ENCODE peak calls at places on chromosomes 16 and 17, in six cellular contexts. B is cardiac muscle cell, U is stomach, V is A549, D is neural progenitor cell, G is Panc1. T is an unnamed sample.

GRCh38 chr17:82059272-82060000 is 6.2 kb downstream of the DUS1L start:
- DNase-seq in B (no peak), U (no peak), V (no peak), D (no peak), G (no peak), T (no peak)

GRCh38 chr17:74569392-74570003 is 2.2 kb upstream of the CD300H start:
- DNase-seq in B (no peak), U (peak), V (peak), D (no peak), G (peak), T (peak)

GRCh38 chr17:56754523-56755208 is 79.1 kb downstream of the C17orf67 start:
- DNase-seq in B (peak), U (no peak), V (peak), D (peak), G (no peak), T (peak)

GRCh38 chr17:62091804-62092203 is 26.7 kb upstream of the MED13 start:
- DNase-seq in B (no peak), U (no peak), V (no peak), D (no peak), G (no peak), T (no peak)

GRCh38 chr17:35520043-35520442 is 17.4 kb downstream of the SLFN12L start:
- DNase-seq in B (no peak), U (no peak), V (no peak), D (no peak), G (no peak), T (no peak)

GRCh38 chr16:67883872-67884261 is 818 bp upstream of the NRN1L start:
- DNase-seq in B (peak), U (peak), V (peak), D (peak), G (no peak), T (peak)

GRCh38 chr17:41863074-41863843 is 2.0 kb downstream of the KLHL11 start:
- DNase-seq in B (no peak), U (no peak), V (no peak), D (peak), G (no peak), T (no peak)

GRCh38 chr16:57740423-57741071 is 5.0 kb downstream of the KATNB1 start:
- DNase-seq in B (no peak), U (no peak), V (no peak), D (no peak), G (no peak), T (no peak)

GRCh38 chr16:85019659-85020245 is 7.8 kb upstream of the KIAA0513 start:
- DNase-seq in B (no peak), U (peak), V (no peak), D (no peak), G (no peak), T (no peak)

GRCh38 chr16:4690946-4691665 is 2.3 kb upstream of the NUDT16L1 start:
- DNase-seq in B (no peak), U (no peak), V (no peak), D (no peak), G (no peak), T (no peak)

GRCh38 chr17:55264640-55265298 is at the start of gene HLF:
- DNase-seq in B (peak), U (peak), V (peak), D (peak), G (no peak), T (peak)

GRCh38 chr17:21019976-21020575 is 22.7 kb downstream of the USP22 start:
- DNase-seq in B (no peak), U (peak), V (no peak), D (peak), G (no peak), T (peak)

GRCh38 chr16:11005611-11005975 is 61.2 kb downstream of the CLEC16A start:
- DNase-seq in B (no peak), U (no peak), V (no peak), D (no peak), G (no peak), T (peak)

GRCh38 chr17:63598284-63598683 is 2.4 kb upstream of the TACO1 start:
- DNase-seq in B (no peak), U (no peak), V (no peak), D (no peak), G (no peak), T (no peak)

GRCh38 chr17:49969134-49969759 is at the start of gene DLX4:
- DNase-seq in B (no peak), U (no peak), V (peak), D (peak), G (no peak), T (no peak)

GRCh38 chr17:8480011-8480976 is 44.6 kb downstream of the NDEL1 start:
- DNase-seq in B (no peak), U (no peak), V (no peak), D (no peak), G (no peak), T (no peak)

GRCh38 chr16:78210305-78210704 is 110.9 kb downstream of the WWOX start:
- DNase-seq in B (no peak), U (no peak), V (no peak), D (peak), G (no peak), T (peak)

GRCh38 chr17:55463600-55463999 is 42.0 kb upstream of the MMD start:
- DNase-seq in B (no peak), U (no peak), V (no peak), D (no peak), G (no peak), T (no peak)

GRCh38 chr17:39632153-39632941 is 4.6 kb upstream of the STARD3 start:
- DNase-seq in B (no peak), U (peak), V (no peak), D (no peak), G (no peak), T (no peak)

DNA sequence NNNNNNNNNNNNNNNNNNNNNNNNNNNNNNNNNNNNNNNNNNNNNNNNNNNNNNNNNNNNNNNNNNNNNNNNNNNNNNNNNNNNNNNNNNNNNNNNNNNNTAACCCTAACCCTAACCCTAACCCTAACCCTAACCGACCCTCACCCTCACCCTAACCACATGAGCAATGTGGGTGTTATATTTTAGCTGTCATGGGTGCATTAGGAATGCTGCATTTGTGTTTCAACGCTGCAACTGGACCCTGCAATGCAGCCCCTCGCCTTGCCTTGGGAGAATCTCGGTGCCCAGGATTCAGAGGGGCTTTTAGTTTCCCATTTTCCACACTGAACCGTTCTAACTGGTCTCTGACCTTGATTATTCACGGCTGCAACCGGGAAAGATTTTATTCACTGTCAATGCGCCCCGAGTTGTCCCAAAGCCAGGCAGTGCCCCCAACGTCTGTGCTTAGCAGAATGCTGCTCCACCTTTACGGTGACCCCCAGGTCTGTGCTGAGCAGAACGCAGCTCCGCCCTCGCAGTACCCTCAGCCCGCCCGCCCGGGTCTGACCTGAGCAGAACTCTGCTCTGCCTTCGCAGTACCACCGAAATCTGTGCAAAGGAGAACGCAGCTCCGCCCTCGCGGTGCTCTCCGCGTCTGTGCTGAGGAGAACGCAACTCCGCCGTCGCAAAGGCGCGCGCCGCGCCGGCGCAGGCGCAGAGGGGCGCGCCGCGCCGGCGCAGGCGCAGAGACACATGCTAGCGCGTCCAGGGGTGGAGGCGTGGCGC is 43.3 kb downstream of the POLR3K start:
- DNase-seq in B (no peak), U (peak), V (no peak), D (no peak), G (no peak), T (no peak)
- H3K4me3 ChIP-seq in B (no peak), U (no peak), V (peak), D (no peak), G (peak), T (peak)

GRCh38 chr17:79576333-79576732 is 34.5 kb downstream of the RBFOX3 start:
- DNase-seq in B (no peak), U (no peak), V (no peak), D (no peak), G (no peak), T (no peak)

GRCh38 chr17:79574656-79575055 is 36.2 kb downstream of the RBFOX3 start:
- DNase-seq in B (no peak), U (no peak), V (no peak), D (no peak), G (no peak), T (no peak)

GRCh38 chr17:79573196-79573929 is 37.5 kb downstream of the RBFOX3 start:
- DNase-seq in B (no peak), U (no peak), V (no peak), D (no peak), G (no peak), T (peak)

GRCh38 chr17:79574108-79574507 is 36.7 kb downstream of the RBFOX3 start:
- DNase-seq in B (no peak), U (no peak), V (no peak), D (no peak), G (no peak), T (peak)

GRCh38 chr17:79575229-79575628 is 35.6 kb downstream of the RBFOX3 start:
- DNase-seq in B (no peak), U (no peak), V (no peak), D (no peak), G (no peak), T (no peak)
- TF ChIP-seq CTCF in B (no peak), U (no peak), V (no peak), D (no peak), G (no peak), T (no peak)

DNA sequence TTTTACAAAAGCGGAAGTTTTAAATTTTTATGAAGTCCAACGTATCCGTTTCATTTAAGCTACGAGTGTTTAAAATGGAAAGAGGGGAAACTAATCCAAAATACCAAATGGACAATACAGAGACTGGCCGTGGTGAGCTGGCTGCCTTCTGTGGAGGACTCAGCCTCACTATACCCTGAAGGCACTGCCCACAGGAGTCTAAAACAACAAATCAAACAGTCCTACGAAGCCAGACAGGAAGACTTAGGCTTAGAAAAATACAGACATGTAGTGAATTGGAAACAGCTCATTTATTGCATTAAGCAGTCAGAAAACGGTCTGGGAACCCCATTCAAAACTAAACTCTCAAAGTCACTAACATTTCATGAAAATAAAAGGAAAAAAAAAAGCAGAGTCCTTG is 75.1 kb downstream of the CYTH1 start:
- DNase-seq in B (no peak), U (no peak), V (no peak), D (no peak), G (no peak), T (no peak)
- H3K4me3 ChIP-seq in B (no peak), U (no peak), V (no peak), D (no peak), G (no peak), T (no peak)

DNA sequence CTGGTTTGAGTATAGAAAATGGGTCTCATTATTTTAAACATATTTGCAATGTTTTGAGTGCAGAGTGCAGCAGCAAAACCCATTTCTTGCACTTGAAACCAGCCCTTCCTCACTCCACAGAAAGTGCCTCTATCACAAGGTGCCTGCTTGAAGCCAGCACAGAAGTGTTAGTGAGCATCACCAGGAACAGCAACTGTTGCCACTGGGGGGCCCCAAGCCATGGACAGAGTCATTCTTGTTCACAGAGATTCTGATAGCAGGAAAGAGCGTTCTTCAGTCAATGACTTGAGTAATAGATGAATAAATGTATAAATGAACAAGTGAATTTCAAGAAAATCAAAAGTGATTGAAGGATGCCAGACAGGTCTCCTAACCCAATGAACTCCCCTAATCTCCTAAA is 45.6 kb downstream of the CHD9NB start:
- DNase-seq in B (peak), U (no peak), V (no peak), D (peak), G (no peak), T (no peak)
- TF ChIP-seq CTCF in B (no peak), U (no peak), V (no peak), D (peak), G (no peak), T (no peak)